ENCODE peak calls at places on chromosomes 11 and 22, in five cellular contexts. T, K, E, H and P are unnamed samples.

GRCh38 chr11:95230054-95231034 is 658 bp downstream of the SESN3 start:
- DNase-seq in T (no peak), K (peak), E (no peak), H (peak), P (peak)

GRCh38 chr11:119115484-119116234 is 5.7 kb upstream of the HINFP start:
- DNase-seq in T (no peak), K (no peak), E (no peak), H (no peak), P (no peak)

GRCh38 chr11:75325713-75326438 is 25.6 kb downstream of the ARRB1 start:
- DNase-seq in T (peak), K (no peak), E (peak), H (peak), P (no peak)

GRCh38 chr11:8206251-8207079 is 37.6 kb upstream of the RIC3 start:
- DNase-seq in T (no peak), K (peak), E (peak), H (peak), P (no peak)

GRCh38 chr11:69339916-69340565 is 46.1 kb downstream of the MYEOV start:
- DNase-seq in T (no peak), K (no peak), E (no peak), H (no peak), P (no peak)

GRCh38 chr11:105838668-105839403 is 183.2 kb downstream of the MSANTD4 start:
- DNase-seq in T (peak), K (no peak), E (peak), H (peak), P (peak)

GRCh38 chr11:108223449-108224149 is 732 bp downstream of the ATM start:
- DNase-seq in T (no peak), K (no peak), E (peak), H (peak), P (no peak)

GRCh38 chr11:114397349-114397982 is 2.8 kb downstream of the C11orf71 start:
- DNase-seq in T (no peak), K (no peak), E (no peak), H (no peak), P (no peak)

GRCh38 chr11:126355926-126356897 is 726 bp downstream of the ST3GAL4 start:
- DNase-seq in T (no peak), K (no peak), E (no peak), H (peak), P (no peak)

GRCh38 chr11:19055016-19055415 is 5.5 kb downstream of the MRGPRX2 start:
- DNase-seq in T (no peak), K (no peak), E (peak), H (peak), P (no peak)

GRCh38 chr11:71191201-71191600 is 61.2 kb downstream of the SHANK2 start:
- DNase-seq in T (no peak), K (no peak), E (no peak), H (no peak), P (no peak)

GRCh38 chr11:77091146-77091940 is 11.3 kb upstream of the OMP start:
- DNase-seq in T (peak), K (peak), E (no peak), H (peak), P (peak)

GRCh38 chr22:42343551-42344081 is 73.2 kb upstream of the TCF20 start:
- DNase-seq in T (no peak), K (peak), E (no peak), H (peak), P (peak)

GRCh38 chr11:111633756-111634362 is 31.6 kb downstream of the SIK2 start:
- DNase-seq in T (no peak), K (no peak), E (peak), H (peak), P (no peak)

GRCh38 chr11:28472904-28473303 is 364.7 kb downstream of the METTL15 start:
- DNase-seq in T (no peak), K (no peak), E (no peak), H (no peak), P (no peak)

GRCh38 chr11:10581481-10582019 is 13.1 kb upstream of the LYVE1 start:
- DNase-seq in T (no peak), K (no peak), E (no peak), H (peak), P (peak)

GRCh38 chr11:78239781-78240180 is 51.1 kb downstream of the USP35 start:
- DNase-seq in T (no peak), K (peak), E (no peak), H (no peak), P (no peak)

GRCh38 chr11:108524422-108524821 is 26.2 kb upstream of the POGLUT3 start:
- DNase-seq in T (no peak), K (no peak), E (peak), H (peak), P (peak)

GRCh38 chr22:40844951-40845350 is 11.5 kb downstream of the ST13 start:
- DNase-seq in T (no peak), K (no peak), E (no peak), H (no peak), P (no peak)

GRCh38 chr11:27807594-27807993 is 107.3 kb upstream of the BDNF start:
- DNase-seq in T (no peak), K (no peak), E (no peak), H (peak), P (no peak)

GRCh38 chr22:29308148-29308790 is 1.8 kb downstream of the GAS2L1 start:
- DNase-seq in T (no peak), K (no peak), E (no peak), H (no peak), P (no peak)
- TF ChIP-seq EZH2 in T (no peak), K (no peak), E (no peak), H (no peak), P (no peak)

GRCh38 chr11:82998697-82999096 is 73.0 kb downstream of the RAB30 start:
- DNase-seq in T (no peak), K (no peak), E (no peak), H (no peak), P (no peak)
- TF ChIP-seq CTCF in T (no peak), K (no peak), E (no peak), H (no peak), P (no peak)

GRCh38 chr11:67371549-67372231 is 1.7 kb downstream of the CLCF1 start:
- DNase-seq in T (no peak), K (peak), E (no peak), H (peak), P (no peak)

GRCh38 chr11:67372232-67372992 is 986 bp downstream of the CLCF1 start:
- DNase-seq in T (no peak), K (peak), E (no peak), H (no peak), P (peak)

GRCh38 chr11:67374571-67375276 is 1.3 kb upstream of the CLCF1 start:
- DNase-seq in T (no peak), K (no peak), E (no peak), H (peak), P (peak)

GRCh38 chr11:67373916-67374570 is 645 bp upstream of the CLCF1 start:
- DNase-seq in T (peak), K (peak), E (peak), H (peak), P (peak)

DNA sequence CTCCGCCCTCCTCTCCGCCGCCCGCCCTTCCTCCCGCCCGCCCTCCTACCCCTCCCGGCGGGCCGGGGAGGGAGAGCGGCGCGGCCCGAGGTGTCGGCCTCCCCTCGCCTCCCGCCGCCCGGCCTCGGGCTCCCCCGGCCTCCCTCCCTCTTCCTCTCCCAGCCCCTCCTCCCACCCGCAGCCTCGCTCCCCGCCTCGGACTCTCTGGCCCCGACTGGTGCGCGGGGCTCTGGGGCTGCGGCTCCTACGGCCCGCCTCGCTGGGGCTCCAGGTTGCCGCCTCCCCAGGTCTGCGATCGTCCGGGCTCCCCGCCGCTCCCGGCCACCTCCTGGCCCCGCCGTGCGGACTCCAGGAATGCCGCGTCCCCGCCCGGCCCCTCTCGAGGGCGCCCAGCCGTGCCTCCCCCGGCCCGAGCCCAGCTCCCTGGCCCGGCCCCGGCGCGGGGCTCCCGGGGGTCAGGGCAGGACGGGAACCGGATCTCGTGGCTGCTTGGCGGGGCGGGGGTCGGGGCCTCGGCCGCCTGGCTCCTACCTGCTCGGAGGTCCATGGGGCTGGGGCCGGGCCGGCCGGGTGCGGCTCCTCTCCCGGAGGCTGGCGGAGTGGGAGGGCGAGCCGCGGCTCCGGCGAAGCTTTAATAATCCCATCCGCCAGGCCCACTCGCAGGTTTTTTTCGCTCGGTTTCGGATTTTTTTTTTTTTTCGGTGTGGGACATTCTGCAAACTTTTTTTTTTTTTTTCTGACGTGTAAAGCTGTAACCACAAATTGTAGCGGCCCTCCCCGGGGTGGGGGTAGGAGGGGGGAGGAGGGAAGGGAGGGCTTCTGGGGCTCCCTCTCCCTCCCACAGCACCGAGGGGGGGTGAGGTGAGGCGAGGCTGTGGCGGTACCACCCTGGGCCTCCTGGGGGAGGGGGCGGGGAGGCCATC is at the start of gene CLCF1:
- DNase-seq in T (no peak), K (peak), E (peak), H (peak), P (peak)
- TF ChIP-seq EZH2 in T (no peak), K (peak), E (no peak), H (no peak), P (no peak)

DNA sequence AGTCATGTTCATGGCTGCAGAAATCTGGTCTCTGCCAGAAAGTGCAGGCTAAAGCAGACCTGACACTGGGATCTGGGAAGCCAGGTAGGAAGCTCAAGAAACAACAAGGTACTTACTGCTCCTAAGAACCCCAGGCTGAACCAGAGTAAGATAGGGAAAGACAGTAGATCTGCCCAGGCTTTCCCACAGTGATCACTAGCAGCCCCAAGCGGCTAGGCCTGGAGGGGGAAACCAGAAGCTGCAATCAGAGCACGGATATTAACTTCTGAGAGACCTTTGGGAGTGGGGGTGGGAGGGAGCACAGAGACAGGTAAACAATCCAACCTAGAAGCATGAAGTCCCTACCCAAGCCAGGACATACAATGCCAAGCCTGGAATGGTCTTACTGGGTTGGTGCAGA is 135.2 kb upstream of the C11orf58 start:
- DNase-seq in T (no peak), K (peak), E (no peak), H (no peak), P (no peak)
- TF ChIP-seq CTCF in T (no peak), K (peak), E (no peak), H (no peak), P (no peak)

DNA sequence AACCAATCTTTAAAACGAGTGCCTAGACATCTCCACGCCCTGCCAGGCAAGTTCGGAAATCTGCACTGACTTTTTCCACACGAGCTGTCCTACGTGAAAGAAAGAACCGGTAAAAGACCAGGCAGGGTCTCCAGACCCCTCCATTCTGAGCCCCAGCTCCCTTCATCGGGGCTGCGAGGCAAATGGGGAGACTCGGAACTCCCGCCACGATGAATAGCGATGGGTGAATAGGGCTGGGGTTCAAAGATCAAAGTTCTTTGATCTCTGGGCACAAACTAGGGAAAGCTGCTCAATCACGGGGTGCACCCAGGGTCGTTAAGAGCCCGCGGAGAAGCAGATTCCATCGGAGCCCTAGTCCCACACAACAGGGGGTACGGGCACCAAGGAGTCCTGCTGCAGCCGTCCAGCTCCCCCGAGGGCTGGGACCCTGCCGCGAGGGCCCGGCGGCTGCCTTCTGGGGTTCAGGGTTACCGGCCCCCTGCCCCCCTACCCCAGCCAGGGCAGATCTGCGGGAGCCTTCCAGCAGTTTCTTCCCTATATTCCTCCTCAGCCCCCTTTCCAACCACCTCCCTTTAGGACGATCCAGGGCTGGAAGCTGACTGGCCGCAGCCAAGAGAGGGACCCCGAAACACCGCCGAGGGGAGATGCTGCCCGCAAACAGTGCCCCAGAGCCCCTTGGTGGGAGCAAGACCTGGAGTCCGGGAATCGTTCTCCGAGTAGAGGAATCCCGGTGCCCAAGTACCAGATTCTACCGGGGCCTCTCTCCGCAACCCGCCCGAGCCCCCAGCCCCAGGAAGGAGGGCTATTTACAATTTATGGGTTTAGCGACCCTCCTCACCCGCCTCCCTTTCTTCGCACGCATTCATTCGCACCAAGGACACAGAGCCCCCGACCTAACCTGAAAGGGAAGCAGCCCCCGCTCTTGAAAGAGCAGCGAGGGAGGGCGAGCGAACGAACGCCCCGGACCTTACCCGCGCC is 952 bp downstream of the LRP4 start:
- DNase-seq in T (no peak), K (peak), E (no peak), H (no peak), P (no peak)
- TF ChIP-seq EZH2 in T (no peak), K (no peak), E (peak), H (no peak), P (peak)

GRCh38 chr11:128948583-128948982 is 5.9 kb upstream of the TP53AIP1 start:
- DNase-seq in T (no peak), K (peak), E (no peak), H (no peak), P (no peak)
- TF ChIP-seq CTCF in T (peak), K (peak), E (no peak), H (peak), P (no peak)

GRCh38 chr11:44319552-44320288 is 9.8 kb upstream of the ALX4 start:
- DNase-seq in T (no peak), K (peak), E (no peak), H (no peak), P (no peak)

GRCh38 chr11:44321059-44321458 is 11.1 kb upstream of the ALX4 start:
- DNase-seq in T (no peak), K (no peak), E (no peak), H (no peak), P (no peak)

GRCh38 chr11:44322243-44322642 is 12.3 kb upstream of the ALX4 start:
- DNase-seq in T (no peak), K (no peak), E (no peak), H (no peak), P (no peak)

GRCh38 chr11:44319170-44319551 is 9.2 kb upstream of the ALX4 start:
- DNase-seq in T (no peak), K (peak), E (no peak), H (no peak), P (no peak)

GRCh38 chr11:44320289-44320973 is 10.5 kb upstream of the ALX4 start:
- DNase-seq in T (no peak), K (no peak), E (no peak), H (no peak), P (no peak)
- TF ChIP-seq EZH2 in T (no peak), K (peak), E (no peak), H (no peak), P (no peak)